ENCODE peak calls at places on chromosome 4, in four cellular contexts. K, C, T and S are unnamed samples.

GRCh38 chr4:48484494-48485168 is 1.5 kb downstream of the SLC10A4 start:
- DNase-seq in K (peak), C (no peak), T (no peak), S (peak)

GRCh38 chr4:168551211-168551610 is 54.4 kb downstream of the PALLD start:
- DNase-seq in K (no peak), C (peak), T (no peak), S (no peak)

GRCh38 chr4:82380344-82380743 is 6.6 kb upstream of the HNRNPD start:
- DNase-seq in K (no peak), C (no peak), T (no peak), S (no peak)

GRCh38 chr4:25117274-25117673 is 43.0 kb downstream of the SEPSECS start:
- DNase-seq in K (no peak), C (no peak), T (no peak), S (no peak)

GRCh38 chr4:2135083-2135482 is 76.0 kb downstream of the NAT8L start:
- DNase-seq in K (no peak), C (peak), T (no peak), S (peak)

GRCh38 chr4:98671131-98671530 is 12.7 kb upstream of the TSPAN5 start:
- DNase-seq in K (no peak), C (no peak), T (no peak), S (no peak)

GRCh38 chr4:20078644-20079043 is 173.1 kb upstream of the SLIT2 start:
- DNase-seq in K (no peak), C (no peak), T (no peak), S (no peak)

GRCh38 chr4:54840430-54840829 is 182.7 kb downstream of the KIT start:
- DNase-seq in K (no peak), C (no peak), T (no peak), S (no peak)

GRCh38 chr4:141346144-141346543 is 125.4 kb downstream of the ZNF330 start:
- DNase-seq in K (peak), C (peak), T (no peak), S (peak)

GRCh38 chr4:152957437-152958185 is 21.5 kb downstream of the FHDC1 start:
- DNase-seq in K (peak), C (no peak), T (no peak), S (no peak)

GRCh38 chr4:134328741-134329140 is 127.2 kb upstream of the PABPC4L start:
- DNase-seq in K (peak), C (no peak), T (no peak), S (no peak)

GRCh38 chr4:14607578-14607977 is 394.7 kb upstream of the CPEB2 start:
- DNase-seq in K (no peak), C (no peak), T (no peak), S (no peak)

GRCh38 chr4:152708361-152708760 is 28.6 kb upstream of the TMEM154 start:
- DNase-seq in K (no peak), C (no peak), T (no peak), S (no peak)

GRCh38 chr4:68349361-68350360 is at the start of gene YTHDC1:
- DNase-seq in K (peak), C (peak), T (peak), S (peak)

GRCh38 chr4:10998826-10999225 is 314.3 kb upstream of the CLNK start:
- DNase-seq in K (no peak), C (no peak), T (no peak), S (no peak)

GRCh38 chr4:83890231-83890630 is 354.3 kb downstream of the GPAT3 start:
- DNase-seq in K (no peak), C (peak), T (no peak), S (no peak)

GRCh38 chr4:187711586-187711985 is 284.0 kb upstream of the ZFP42 start:
- DNase-seq in K (no peak), C (no peak), T (no peak), S (no peak)

GRCh38 chr4:77827343-77827742 is 8.2 kb upstream of the CNOT6L start:
- DNase-seq in K (no peak), C (no peak), T (no peak), S (no peak)

GRCh38 chr4:142645478-142646108 is 200.5 kb downstream of the INPP4B start:
- DNase-seq in K (no peak), C (no peak), T (no peak), S (no peak)

GRCh38 chr4:3699261-3699660 is 66.9 kb upstream of the ADRA2C start:
- DNase-seq in K (no peak), C (no peak), T (no peak), S (no peak)

GRCh38 chr4:25448379-25449109 is 71.5 kb downstream of the ANAPC4 start:
- DNase-seq in K (no peak), C (peak), T (no peak), S (no peak)

GRCh38 chr4:29459926-29460325 is 1260.2 kb upstream of the PCDH7 start:
- DNase-seq in K (no peak), C (peak), T (no peak), S (no peak)

GRCh38 chr4:73451404-73451803 is 15.4 kb downstream of the AFP start:
- DNase-seq in K (no peak), C (peak), T (no peak), S (no peak)

GRCh38 chr4:104210420-104210819 is 284.3 kb downstream of the CXXC4 start:
- DNase-seq in K (no peak), C (no peak), T (no peak), S (no peak)

GRCh38 chr4:180953572-180953971 is 1289.6 kb upstream of the TENM3 start:
- DNase-seq in K (no peak), C (peak), T (no peak), S (no peak)

GRCh38 chr4:74615411-74615810 is 170.5 kb downstream of the AREG start:
- DNase-seq in K (no peak), C (no peak), T (no peak), S (no peak)

GRCh38 chr4:119207051-119207450 is 5.5 kb upstream of the USP53 start:
- DNase-seq in K (no peak), C (peak), T (no peak), S (no peak)

GRCh38 chr4:37648084-37648817 is 37.9 kb downstream of the RELL1 start:
- DNase-seq in K (no peak), C (peak), T (no peak), S (no peak)

GRCh38 chr4:138614462-138615142 is 372.5 kb upstream of the SLC7A11 start:
- DNase-seq in K (no peak), C (no peak), T (no peak), S (no peak)

GRCh38 chr4:169885893-169886292 is 128.1 kb upstream of the HPF1 start:
- DNase-seq in K (no peak), C (no peak), T (no peak), S (no peak)

GRCh38 chr4:76420901-76421581 is at the start of gene CCDC158:
- DNase-seq in K (no peak), C (no peak), T (no peak), S (peak)

GRCh38 chr4:38663021-38663800 is 788 bp upstream of the KLF3 start:
- DNase-seq in K (no peak), C (no peak), T (no peak), S (no peak)

GRCh38 chr4:107774681-107775080 is 50.1 kb upstream of the SGMS2 start:
- DNase-seq in K (no peak), C (no peak), T (no peak), S (no peak)

GRCh38 chr4:5019274-5019673 is at the start of gene CYTL1:
- DNase-seq in K (no peak), C (no peak), T (no peak), S (peak)

GRCh38 chr4:77127837-77128621 is 29.0 kb upstream of the CCNG2 start:
- DNase-seq in K (no peak), C (no peak), T (no peak), S (no peak)

GRCh38 chr4:73437558-73437956 is 1.5 kb downstream of the AFP start:
- DNase-seq in K (no peak), C (no peak), T (no peak), S (no peak)

GRCh38 chr4:135605096-135605495 is 1403.5 kb upstream of the PABPC4L start:
- DNase-seq in K (no peak), C (no peak), T (no peak), S (no peak)

GRCh38 chr4:182126567-182126966 is 116.6 kb upstream of the TENM3 start:
- DNase-seq in K (no peak), C (peak), T (no peak), S (no peak)

GRCh38 chr4:182126096-182126495 is 117.1 kb upstream of the TENM3 start:
- DNase-seq in K (no peak), C (peak), T (no peak), S (no peak)

GRCh38 chr4:182124359-182124758 is 118.8 kb upstream of the TENM3 start:
- DNase-seq in K (no peak), C (no peak), T (no peak), S (no peak)
- TF ChIP-seq RCOR1 in K (no peak), C (no peak), T (no peak), S (no peak)

GRCh38 chr4:154583677-154584076 is 6.9 kb downstream of the FGA start:
- DNase-seq in K (no peak), C (no peak), T (no peak), S (no peak)

GRCh38 chr4:154584259-154584658 is 6.3 kb downstream of the FGA start:
- DNase-seq in K (no peak), C (no peak), T (no peak), S (no peak)

GRCh38 chr4:154585369-154586018 is 5.0 kb downstream of the FGA start:
- DNase-seq in K (no peak), C (no peak), T (no peak), S (no peak)

GRCh38 chr4:154588198-154588597 is 2.3 kb downstream of the FGA start:
- DNase-seq in K (no peak), C (no peak), T (no peak), S (no peak)

DNA sequence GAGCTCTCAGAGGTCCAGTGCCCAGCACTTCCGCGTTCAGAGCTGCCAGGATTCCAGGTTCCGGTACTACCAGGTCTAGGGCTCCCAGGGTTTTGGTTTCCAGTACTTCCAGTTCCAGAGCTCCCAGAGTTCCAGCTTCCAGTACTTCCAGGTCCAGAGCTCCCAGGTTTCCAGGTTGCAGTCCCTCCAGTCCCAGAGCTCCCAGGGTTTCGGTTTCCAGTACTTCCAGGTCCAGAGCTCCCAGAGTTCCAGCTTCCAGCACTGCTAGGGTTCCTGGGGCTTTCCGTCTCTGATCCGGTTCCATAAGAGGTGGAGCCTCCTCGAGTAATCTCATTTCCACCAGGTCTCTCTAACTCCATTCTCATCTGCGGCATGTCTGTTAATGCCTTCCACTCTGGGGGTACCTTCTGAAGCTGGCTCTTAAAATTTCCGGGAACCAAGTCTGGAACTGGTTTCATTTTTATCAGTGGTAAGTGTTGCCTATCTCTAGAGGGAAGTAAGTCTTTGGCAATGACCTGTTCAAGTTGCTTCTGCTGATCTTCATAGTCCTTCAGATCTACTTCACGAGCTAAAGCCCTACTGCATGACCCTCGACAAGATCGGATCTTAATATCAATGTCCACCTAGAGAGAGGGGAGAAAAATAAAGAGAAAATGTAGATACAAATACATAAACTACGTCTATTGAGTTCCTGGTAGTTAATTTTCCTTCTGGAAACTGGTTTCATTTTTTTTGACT is 4.1 kb downstream of the FGA start:
- DNase-seq in K (no peak), C (no peak), T (no peak), S (no peak)
- TF ChIP-seq MXI1 in K (no peak), C (no peak), T (no peak), S (no peak)

DNA sequence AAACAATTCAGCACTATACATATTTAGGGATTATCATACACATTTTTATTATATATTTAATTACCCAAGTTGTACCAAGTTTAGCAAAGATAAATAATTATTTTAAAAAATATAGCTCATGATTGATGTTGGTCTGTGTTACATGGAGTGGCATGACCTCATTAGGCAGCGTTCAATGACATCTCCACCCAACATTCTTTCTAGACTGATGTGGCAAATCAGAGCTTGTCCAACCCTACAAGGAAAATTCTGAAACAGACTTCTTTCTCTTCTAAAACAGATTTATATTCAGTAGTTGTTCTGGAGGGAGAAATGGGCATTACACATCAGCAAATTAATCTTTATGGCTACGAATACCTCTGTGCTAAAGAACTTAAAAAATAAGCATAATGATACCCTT is 189.7 kb downstream of the PDGFC start:
- DNase-seq in K (no peak), C (peak), T (no peak), S (no peak)
- TF ChIP-seq RCOR1 in K (no peak), C (no peak), T (no peak), S (no peak)

DNA sequence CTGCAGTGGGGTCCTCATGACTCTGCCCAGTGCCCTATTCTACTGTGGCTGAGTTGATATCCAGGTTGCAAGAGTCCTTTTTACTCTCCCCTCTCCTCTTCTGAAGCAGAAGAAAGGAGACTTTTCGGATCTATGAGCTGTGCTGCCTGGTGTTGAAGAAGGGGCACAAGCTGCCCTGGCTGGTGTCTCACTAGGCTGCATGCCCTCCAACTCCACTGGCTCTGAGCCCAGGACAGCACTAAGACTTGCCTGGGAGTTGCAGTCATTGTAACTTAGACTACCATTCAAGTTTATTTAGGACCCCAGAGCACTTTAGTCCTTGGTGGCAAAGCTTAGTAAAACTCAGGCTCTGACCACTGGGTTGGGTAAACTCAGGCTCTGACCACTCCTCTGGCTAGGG is 89.4 kb downstream of the GABRB1 start:
- DNase-seq in K (no peak), C (no peak), T (no peak), S (no peak)
- TF ChIP-seq MXI1 in K (no peak), C (no peak), T (no peak), S (no peak)

GRCh38 chr4:189021831-189022230 is 882.6 kb downstream of the TRIML1 start:
- DNase-seq in K (no peak), C (peak), T (no peak), S (no peak)
- TF ChIP-seq RCOR1 in K (no peak), C (no peak), T (no peak), S (no peak)

DNA sequence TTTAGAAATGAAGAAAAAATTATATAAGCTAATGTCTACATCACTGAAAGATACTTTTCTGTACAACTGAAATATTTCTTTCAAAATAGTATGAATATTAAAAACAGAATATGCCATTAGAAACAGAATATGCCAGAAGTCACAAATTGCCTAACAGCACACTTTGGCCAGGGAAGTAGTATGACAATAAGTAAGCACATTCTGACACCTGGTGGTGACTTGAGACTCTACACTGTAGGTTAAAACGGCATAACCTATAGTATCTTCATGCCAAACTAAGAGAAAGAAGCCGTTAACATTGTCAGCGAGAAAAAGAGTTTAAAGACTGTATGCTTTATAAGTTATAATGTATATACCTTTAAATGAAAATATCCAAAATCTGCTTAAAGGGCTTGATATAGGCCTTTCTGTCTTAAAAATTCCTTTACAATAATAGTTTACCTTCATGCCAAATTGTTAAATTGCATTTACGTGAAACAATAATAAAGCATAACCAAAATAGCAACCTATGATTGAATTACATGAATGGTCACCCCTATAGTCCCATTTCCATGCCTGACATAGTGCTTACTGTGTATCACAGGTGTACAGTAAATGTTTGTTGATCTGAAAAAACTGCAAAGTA is 32.8 kb downstream of the FAM13A start:
- DNase-seq in K (peak), C (peak), T (peak), S (peak)
- TF ChIP-seq MXI1 in K (no peak), C (no peak), T (no peak), S (no peak)